ENCODE peak calls at places on chromosome 3, in four cellular contexts. J is choroid plexus epithelial cell; C is activated CD8-positive, alpha-beta T cell treated with anti-CD3 and anti-CD28 coated beads for 36 hours; T is endothelial cell. O is an unnamed sample.
A peak's percentile ranks its signal among the peaks of the same experiment; 100 is the strongest.

GRCh38 chr3:172293093-172293492 is 155.2 kb downstream of the GHSR start:
- DNase-seq in J (no peak), C (no peak), T (no peak), O (no peak)

GRCh38 chr3:195001961-195002861 is 268.7 kb downstream of the XXYLT1 start:
- DNase-seq in J (peak; percentile 72), C (peak; percentile 40), T (peak; percentile 58), O (peak; percentile 70)

GRCh38 chr3:45226206-45226915 is at the start of gene TMEM158:
- DNase-seq in J (peak; percentile 61), C (peak; percentile 79), T (peak; percentile 53), O (peak; percentile 94)

GRCh38 chr3:181739628-181740027 is 27.9 kb downstream of the SOX2 start:
- DNase-seq in J (no peak), C (no peak), T (no peak), O (no peak)

GRCh38 chr3:14457999-14458398 is 55.6 kb downstream of the SLC6A6 start:
- DNase-seq in J (no peak), C (no peak), T (peak; percentile 39), O (no peak)

GRCh38 chr3:39433642-39434041 is 27.1 kb downstream of the RPSA start:
- DNase-seq in J (peak; percentile 64), C (no peak), T (no peak), O (no peak)

GRCh38 chr3:26827169-26827568 is 204.6 kb downstream of the LRRC3B start:
- DNase-seq in J (no peak), C (no peak), T (no peak), O (no peak)

GRCh38 chr3:117193390-117193789 is 483.8 kb downstream of the TUSC7 start:
- DNase-seq in J (peak; percentile 7), C (no peak), T (no peak), O (no peak)

GRCh38 chr3:126156468-126156867 is 23.9 kb downstream of the ALDH1L1 start:
- DNase-seq in J (no peak), C (no peak), T (no peak), O (no peak)

GRCh38 chr3:139679218-139679617 is 1.4 kb upstream of the NMNAT3 start:
- DNase-seq in J (no peak), C (no peak), T (no peak), O (no peak)

GRCh38 chr3:141651405-141651804 is 86.7 kb upstream of the RNF7 start:
- DNase-seq in J (no peak), C (no peak), T (no peak), O (no peak)

GRCh38 chr3:105616374-105616915 is 249.7 kb downstream of the ALCAM start:
- DNase-seq in J (no peak), C (no peak), T (no peak), O (no peak)

GRCh38 chr3:102225407-102226132 is 209.2 kb upstream of the ZPLD1 start:
- DNase-seq in J (peak; percentile 92), C (no peak), T (no peak), O (peak; percentile 31)

GRCh38 chr3:88058322-88058592 is 548 bp downstream of the CGGBP1 start:
- DNase-seq in J (no peak), C (no peak), T (no peak), O (no peak)

GRCh38 chr3:165895919-165896318 is 58.7 kb upstream of the BCHE start:
- DNase-seq in J (no peak), C (peak; percentile 40), T (peak; percentile 74), O (no peak)

GRCh38 chr3:143935678-143936077 is 35.9 kb upstream of the DIPK2A start:
- DNase-seq in J (no peak), C (no peak), T (no peak), O (no peak)

DNA sequence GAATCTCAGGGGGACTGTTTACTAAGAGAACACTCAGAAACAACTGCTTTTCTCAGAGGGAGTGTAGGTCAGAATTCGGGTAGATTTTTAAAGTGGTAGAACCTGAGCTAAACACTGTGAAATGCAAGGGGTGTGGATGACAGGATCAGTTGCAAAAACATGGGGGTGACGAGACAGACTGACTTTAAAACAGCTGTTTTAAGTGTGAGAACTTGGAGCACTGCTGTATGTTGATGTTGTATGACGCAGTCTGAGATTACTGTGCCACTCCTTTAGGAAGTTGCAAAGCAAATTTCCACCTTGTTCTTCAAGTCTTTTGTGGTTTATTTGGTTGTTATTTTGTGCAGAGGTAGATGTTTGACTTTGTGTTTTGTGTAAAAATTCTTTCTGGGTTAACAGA is 36.8 kb upstream of the DIPK2A start:
- DNase-seq in J (no peak), C (no peak), T (no peak), O (no peak)
- TF ChIP-seq CTCF in J (no peak), C (no peak), T (no peak), O (no peak)

GRCh38 chr3:177284383-177284881 is 87.2 kb upstream of the TBL1XR1 start:
- DNase-seq in J (peak; percentile 88), C (peak; percentile 79), T (no peak), O (no peak)
- TF ChIP-seq CTCF in J (peak; percentile 32), C (no peak), T (no peak), O (no peak)

DNA sequence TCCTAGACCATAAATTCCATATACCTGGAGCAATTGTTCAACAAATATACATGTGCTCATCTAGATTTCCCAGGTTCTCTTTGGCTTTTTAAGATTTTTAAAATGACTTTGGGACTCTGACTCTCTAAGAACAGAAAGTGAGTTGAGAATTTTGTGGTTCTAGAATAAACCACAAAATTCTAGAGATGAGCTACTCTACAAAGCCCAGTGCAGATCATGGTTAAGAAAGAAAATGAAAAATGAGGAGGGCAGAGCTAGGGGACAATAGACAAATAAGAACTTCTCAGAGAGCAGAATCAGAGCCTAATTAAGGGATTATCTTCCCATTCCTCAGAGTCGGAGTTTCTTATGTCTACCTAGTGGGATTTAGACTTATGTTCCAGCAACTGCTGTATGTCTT is 694.7 kb downstream of the ZNF385D start:
- DNase-seq in J (no peak), C (no peak), T (no peak), O (no peak)
- TF ChIP-seq CTCF in J (no peak), C (no peak), T (no peak), O (no peak)

GRCh38 chr3:11095932-11096265 is 58.4 kb upstream of the HRH1 start:
- DNase-seq in J (peak; percentile 44), C (peak; percentile 2), T (no peak), O (no peak)
- TF ChIP-seq CTCF in J (peak; percentile 52), C (no peak), T (no peak), O (no peak)